ENCODE peak calls at places on chromosomes 4 and X, in eight cellular contexts. One of them, this sample, is unnamed.

GRCh38 chrX:13717697-13718483 is 16.5 kb downstream of the TRAPPC2 start:
- DNase-seq in right cardiac atrium: peak; percentile 56
- DNase-seq in effector memory CD4-positive, alpha-beta T cell: no peak
- DNase-seq in lung: no peak
- DNase-seq in CD4-positive, CD25-positive, alpha-beta regulatory T cell: no peak
- DNase-seq in IMR-90: peak; percentile 53
- DNase-seq in heart right ventricle: no peak
- DNase-seq in tibial artery: no peak
- DNase-seq in this sample: no peak

GRCh38 chrX:22922961-22923360 is 76.8 kb upstream of the DDX53 start:
- DNase-seq in CD4-positive, CD25-positive, alpha-beta regulatory T cell: no peak
- DNase-seq in tibial artery: no peak
- DNase-seq in IMR-90: peak; percentile 60
- DNase-seq in heart right ventricle: no peak
- DNase-seq in right cardiac atrium: no peak
- DNase-seq in lung: no peak
- DNase-seq in effector memory CD4-positive, alpha-beta T cell: no peak
- DNase-seq in this sample: no peak

GRCh38 chrX:35919536-35920309 is at the start of gene CFAP47:
- DNase-seq in right cardiac atrium: peak; percentile 56
- DNase-seq in effector memory CD4-positive, alpha-beta T cell: no peak
- DNase-seq in CD4-positive, CD25-positive, alpha-beta regulatory T cell: no peak
- DNase-seq in IMR-90: no peak
- DNase-seq in tibial artery: peak; percentile 61
- DNase-seq in lung: peak; percentile 36
- DNase-seq in heart right ventricle: no peak
- DNase-seq in this sample: no peak

GRCh38 chr4:29309050-29309449 is 1411.1 kb upstream of the PCDH7 start:
- DNase-seq in IMR-90: peak; percentile 81
- DNase-seq in effector memory CD4-positive, alpha-beta T cell: no peak
- DNase-seq in lung: no peak
- DNase-seq in tibial artery: no peak
- DNase-seq in right cardiac atrium: no peak
- DNase-seq in heart right ventricle: no peak
- DNase-seq in CD4-positive, CD25-positive, alpha-beta regulatory T cell: no peak
- DNase-seq in this sample: no peak

GRCh38 chrX:73832319-73832718 is 269.3 kb downstream of the CHIC1 start:
- DNase-seq in right cardiac atrium: no peak
- DNase-seq in heart right ventricle: no peak
- DNase-seq in CD4-positive, CD25-positive, alpha-beta regulatory T cell: no peak
- DNase-seq in lung: no peak
- DNase-seq in effector memory CD4-positive, alpha-beta T cell: no peak
- DNase-seq in IMR-90: no peak
- DNase-seq in tibial artery: no peak
- DNase-seq in this sample: no peak

GRCh38 chrX:148500428-148501120 is at the start of gene AFF2:
- DNase-seq in effector memory CD4-positive, alpha-beta T cell: peak; percentile 9
- DNase-seq in tibial artery: no peak
- DNase-seq in lung: peak; percentile 29
- DNase-seq in IMR-90: no peak
- DNase-seq in heart right ventricle: peak; percentile 16
- DNase-seq in right cardiac atrium: peak; percentile 64
- DNase-seq in CD4-positive, CD25-positive, alpha-beta regulatory T cell: peak; percentile 47
- DNase-seq in this sample: peak; percentile 63

GRCh38 chrX:283115-283845 is 2.1 kb downstream of the PLCXD1 start:
- DNase-seq in lung: peak; percentile 85
- DNase-seq in effector memory CD4-positive, alpha-beta T cell: peak; percentile 82
- DNase-seq in CD4-positive, CD25-positive, alpha-beta regulatory T cell: peak; percentile 94
- DNase-seq in heart right ventricle: peak; percentile 84
- DNase-seq in right cardiac atrium: peak; percentile 94
- DNase-seq in tibial artery: peak; percentile 92
- DNase-seq in IMR-90: peak; percentile 83
- DNase-seq in this sample: peak; percentile 92

GRCh38 chr4:185256444-185256843 is 47.0 kb downstream of the SNX25 start:
- DNase-seq in heart right ventricle: no peak
- DNase-seq in IMR-90: peak; percentile 77
- DNase-seq in tibial artery: no peak
- DNase-seq in lung: no peak
- DNase-seq in right cardiac atrium: no peak
- DNase-seq in effector memory CD4-positive, alpha-beta T cell: no peak
- DNase-seq in CD4-positive, CD25-positive, alpha-beta regulatory T cell: no peak
- DNase-seq in this sample: no peak

GRCh38 chr4:69800599-69800998 is 40.2 kb upstream of the SULT1B1 start:
- DNase-seq in tibial artery: no peak
- DNase-seq in heart right ventricle: no peak
- DNase-seq in IMR-90: no peak
- DNase-seq in right cardiac atrium: no peak
- DNase-seq in lung: no peak
- DNase-seq in CD4-positive, CD25-positive, alpha-beta regulatory T cell: no peak
- DNase-seq in effector memory CD4-positive, alpha-beta T cell: no peak
- DNase-seq in this sample: no peak

GRCh38 chr4:52566136-52567031 is 92.7 kb downstream of the USP46 start:
- DNase-seq in CD4-positive, CD25-positive, alpha-beta regulatory T cell: no peak
- DNase-seq in IMR-90: peak; percentile 67
- DNase-seq in lung: no peak
- DNase-seq in tibial artery: no peak
- DNase-seq in right cardiac atrium: no peak
- DNase-seq in effector memory CD4-positive, alpha-beta T cell: no peak
- DNase-seq in heart right ventricle: no peak
- DNase-seq in this sample: no peak

GRCh38 chrX:11665144-11666040 is at the start of gene ARHGAP6:
- DNase-seq in CD4-positive, CD25-positive, alpha-beta regulatory T cell: no peak
- DNase-seq in lung: no peak
- DNase-seq in tibial artery: peak; percentile 68
- DNase-seq in effector memory CD4-positive, alpha-beta T cell: no peak
- DNase-seq in right cardiac atrium: peak; percentile 83
- DNase-seq in heart right ventricle: peak; percentile 62
- DNase-seq in IMR-90: peak; percentile 20
- DNase-seq in this sample: peak; percentile 73

GRCh38 chr4:99180367-99181169 is 36.5 kb upstream of the ADH4 start:
- DNase-seq in heart right ventricle: no peak
- DNase-seq in effector memory CD4-positive, alpha-beta T cell: no peak
- DNase-seq in tibial artery: no peak
- DNase-seq in right cardiac atrium: no peak
- DNase-seq in IMR-90: peak; percentile 83
- DNase-seq in lung: no peak
- DNase-seq in CD4-positive, CD25-positive, alpha-beta regulatory T cell: no peak
- DNase-seq in this sample: no peak

GRCh38 chrX:53193093-53193492 is 31.9 kb downstream of the KDM5C start:
- DNase-seq in right cardiac atrium: peak; percentile 46
- DNase-seq in heart right ventricle: no peak
- DNase-seq in tibial artery: no peak
- DNase-seq in CD4-positive, CD25-positive, alpha-beta regulatory T cell: no peak
- DNase-seq in IMR-90: no peak
- DNase-seq in effector memory CD4-positive, alpha-beta T cell: no peak
- DNase-seq in lung: no peak
- DNase-seq in this sample: no peak

GRCh38 chr4:158812133-158812532 is 43.3 kb downstream of the FNIP2 start:
- DNase-seq in lung: no peak
- DNase-seq in heart right ventricle: no peak
- DNase-seq in effector memory CD4-positive, alpha-beta T cell: no peak
- DNase-seq in CD4-positive, CD25-positive, alpha-beta regulatory T cell: no peak
- DNase-seq in right cardiac atrium: no peak
- DNase-seq in tibial artery: no peak
- DNase-seq in IMR-90: no peak
- DNase-seq in this sample: no peak

GRCh38 chr4:158812543-158812942 is 43.7 kb downstream of the FNIP2 start:
- DNase-seq in IMR-90: no peak
- DNase-seq in heart right ventricle: no peak
- DNase-seq in lung: no peak
- DNase-seq in tibial artery: no peak
- DNase-seq in effector memory CD4-positive, alpha-beta T cell: no peak
- DNase-seq in right cardiac atrium: no peak
- DNase-seq in CD4-positive, CD25-positive, alpha-beta regulatory T cell: no peak
- DNase-seq in this sample: no peak

GRCh38 chr4:158811704-158812103 is 42.9 kb downstream of the FNIP2 start:
- DNase-seq in heart right ventricle: no peak
- DNase-seq in lung: no peak
- DNase-seq in CD4-positive, CD25-positive, alpha-beta regulatory T cell: no peak
- DNase-seq in IMR-90: no peak
- DNase-seq in effector memory CD4-positive, alpha-beta T cell: no peak
- DNase-seq in tibial artery: no peak
- DNase-seq in right cardiac atrium: no peak
- DNase-seq in this sample: peak; percentile 55

GRCh38 chr4:158814207-158814606 is 45.4 kb downstream of the FNIP2 start:
- DNase-seq in lung: no peak
- DNase-seq in CD4-positive, CD25-positive, alpha-beta regulatory T cell: no peak
- DNase-seq in right cardiac atrium: no peak
- DNase-seq in heart right ventricle: no peak
- DNase-seq in IMR-90: no peak
- DNase-seq in tibial artery: no peak
- DNase-seq in effector memory CD4-positive, alpha-beta T cell: no peak
- DNase-seq in this sample: no peak

GRCh38 chr4:158813113-158813512 is 44.3 kb downstream of the FNIP2 start:
- DNase-seq in tibial artery: no peak
- DNase-seq in IMR-90: no peak
- DNase-seq in right cardiac atrium: no peak
- DNase-seq in CD4-positive, CD25-positive, alpha-beta regulatory T cell: no peak
- DNase-seq in lung: no peak
- DNase-seq in effector memory CD4-positive, alpha-beta T cell: no peak
- DNase-seq in heart right ventricle: no peak
- DNase-seq in this sample: no peak
- H3K27me3 ChIP-seq in tibial artery: no peaks in the 10 kb centered on the region
- H3K27me3 ChIP-seq in IMR-90: no peaks in the 10 kb centered on the region
- H3K27me3 ChIP-seq in right cardiac atrium: no peaks in the 10 kb centered on the region
- H3K27me3 ChIP-seq in CD4-positive, CD25-positive, alpha-beta regulatory T cell: no peaks in the 10 kb centered on the region
- H3K27me3 ChIP-seq in lung: no peaks in the 10 kb centered on the region
- H3K27me3 ChIP-seq in effector memory CD4-positive, alpha-beta T cell: no peaks in the 10 kb centered on the region
- H3K27me3 ChIP-seq in heart right ventricle: no peaks in the 10 kb centered on the region
- H3K27me3 ChIP-seq in this sample: no peaks in the 10 kb centered on the region

DNA sequence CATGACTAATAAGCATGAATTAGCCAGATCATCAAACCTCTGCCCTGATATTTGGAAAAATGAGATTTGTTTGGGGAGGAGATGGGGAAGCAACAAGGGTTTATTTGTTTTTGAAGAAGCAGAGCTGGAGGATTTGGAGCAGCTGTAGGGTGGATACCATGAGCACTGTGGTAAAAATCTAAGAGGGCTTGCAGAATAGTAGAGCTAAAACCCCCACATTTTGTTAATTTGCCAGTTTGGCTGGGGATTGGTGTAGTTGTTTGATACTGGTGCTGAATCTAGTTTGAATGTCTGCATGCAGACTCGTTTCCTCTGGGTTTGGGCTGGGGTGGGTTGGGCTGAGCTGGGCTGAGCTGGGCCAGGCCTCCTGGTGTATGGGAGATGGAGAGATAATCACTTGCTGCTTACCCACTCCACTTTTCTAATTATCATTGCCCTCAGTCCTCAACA is 43.7 kb downstream of the SMAD1 start:
- DNase-seq in heart right ventricle: no peak
- DNase-seq in lung: no peak
- DNase-seq in IMR-90: peak; percentile 61
- DNase-seq in CD4-positive, CD25-positive, alpha-beta regulatory T cell: no peak
- DNase-seq in right cardiac atrium: no peak
- DNase-seq in effector memory CD4-positive, alpha-beta T cell: no peak
- DNase-seq in tibial artery: no peak
- DNase-seq in this sample: no peak
- H3K4me1 ChIP-seq in heart right ventricle: no peaks in the 10 kb centered on the region
- H3K4me1 ChIP-seq in lung: peaks cover 23% of the 10 kb centered on the region
- H3K4me1 ChIP-seq in IMR-90: peaks cover 3% of the 10 kb centered on the region
- H3K4me1 ChIP-seq in CD4-positive, CD25-positive, alpha-beta regulatory T cell: no peaks in the 10 kb centered on the region
- H3K4me1 ChIP-seq in right cardiac atrium: no peaks in the 10 kb centered on the region
- H3K4me1 ChIP-seq in effector memory CD4-positive, alpha-beta T cell: no peaks in the 10 kb centered on the region
- H3K4me1 ChIP-seq in tibial artery: no peaks in the 10 kb centered on the region
- H3K4me1 ChIP-seq in this sample: peaks cover 42% of the 10 kb centered on the region

DNA sequence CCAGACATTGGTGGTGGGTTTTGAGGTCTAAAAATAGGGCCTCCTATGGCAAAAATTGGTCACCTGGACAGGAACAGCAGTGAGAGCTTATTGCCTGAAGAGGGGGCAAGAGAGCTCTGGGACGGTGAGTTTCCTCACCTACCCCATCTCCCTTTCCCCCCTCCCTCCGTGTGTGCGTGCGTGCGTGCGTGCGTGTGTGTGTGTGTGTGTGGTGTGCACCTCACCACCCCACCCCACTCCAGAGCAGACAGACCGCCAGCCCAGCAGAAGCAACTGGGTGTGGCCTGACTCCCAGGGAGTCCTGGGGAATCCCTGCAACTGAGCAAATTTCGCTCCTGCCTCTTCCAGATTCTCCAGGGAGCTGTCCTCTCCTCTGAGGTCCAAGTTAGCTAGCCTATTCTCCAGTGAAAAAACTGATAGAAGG is 44.7 kb downstream of the PRPS1 start:
- DNase-seq in IMR-90: peak; percentile 56
- DNase-seq in tibial artery: peak; percentile 92
- DNase-seq in effector memory CD4-positive, alpha-beta T cell: peak; percentile 73
- DNase-seq in right cardiac atrium: peak; percentile 82
- DNase-seq in heart right ventricle: peak; percentile 72
- DNase-seq in CD4-positive, CD25-positive, alpha-beta regulatory T cell: peak; percentile 91
- DNase-seq in lung: peak; percentile 82
- DNase-seq in this sample: peak; percentile 72
- H3K4me3 ChIP-seq in IMR-90: no peak overlapping the region
- H3K4me3 ChIP-seq in tibial artery: no peak overlapping the region
- H3K4me3 ChIP-seq in effector memory CD4-positive, alpha-beta T cell: peak overlapping the region; percentile 31
- H3K4me3 ChIP-seq in right cardiac atrium: no peak overlapping the region
- H3K4me3 ChIP-seq in heart right ventricle: no peak overlapping the region
- H3K4me3 ChIP-seq in CD4-positive, CD25-positive, alpha-beta regulatory T cell: peak overlapping the region; percentile 64
- H3K4me3 ChIP-seq in lung: no peak overlapping the region
- H3K4me3 ChIP-seq in this sample: no peak overlapping the region

DNA sequence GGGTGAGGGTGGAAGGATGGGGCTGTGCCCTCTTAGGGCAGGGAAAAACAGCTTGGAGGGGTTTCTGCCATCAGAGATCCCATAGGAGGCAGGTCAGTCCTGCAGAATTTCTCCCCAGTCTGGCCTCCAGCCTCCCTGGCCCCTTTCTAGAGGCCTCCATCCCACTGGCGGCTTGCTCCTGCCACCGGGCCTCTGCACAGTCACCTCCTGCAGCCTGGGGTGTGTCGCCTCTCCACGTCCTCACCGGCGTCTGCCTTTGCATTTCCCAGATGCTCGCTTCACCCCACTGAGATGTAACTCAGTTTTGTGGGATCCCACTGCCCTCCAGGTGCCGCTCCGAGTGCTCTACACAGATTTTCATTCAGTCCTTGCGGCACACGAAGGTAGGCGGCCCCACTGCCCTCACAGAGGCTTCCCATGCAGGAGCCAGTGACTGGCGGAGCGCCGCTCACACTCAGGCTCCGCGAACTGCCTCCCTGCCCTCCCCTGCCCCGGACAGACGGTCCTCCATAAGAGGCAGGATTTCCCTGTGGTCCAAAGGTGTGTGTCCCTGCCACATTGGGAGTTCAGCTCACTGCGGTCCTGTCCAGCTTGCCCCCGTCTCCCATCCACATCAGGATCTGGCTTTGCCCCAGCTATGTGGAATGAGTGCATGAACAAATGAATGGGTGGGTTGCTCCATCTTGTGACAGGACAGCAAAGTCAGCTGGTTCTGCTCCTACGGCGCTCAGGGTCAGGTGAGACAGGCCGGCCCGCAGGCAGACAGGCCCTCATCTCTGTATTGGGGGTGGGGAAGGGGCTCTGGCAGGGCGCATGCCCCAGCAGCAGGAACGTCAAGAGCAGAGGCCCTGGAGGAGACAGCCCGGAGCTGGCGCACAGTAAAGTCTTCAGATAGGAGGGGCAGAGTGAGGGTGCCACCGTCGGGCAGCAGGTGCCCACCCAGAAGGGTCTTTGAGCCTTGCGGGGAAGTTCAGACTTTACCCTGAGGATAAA is 2.7 kb upstream of the TMEM271 start:
- DNase-seq in right cardiac atrium: no peak
- DNase-seq in lung: no peak
- DNase-seq in heart right ventricle: no peak
- DNase-seq in tibial artery: no peak
- DNase-seq in effector memory CD4-positive, alpha-beta T cell: no peak
- DNase-seq in CD4-positive, CD25-positive, alpha-beta regulatory T cell: no peak
- DNase-seq in IMR-90: no peak
- DNase-seq in this sample: no peak
- H3K27me3 ChIP-seq in right cardiac atrium: no peaks in the 10 kb centered on the region
- H3K27me3 ChIP-seq in lung: peaks cover 19% of the 10 kb centered on the region
- H3K27me3 ChIP-seq in heart right ventricle: peaks cover 82% of the 10 kb centered on the region
- H3K27me3 ChIP-seq in tibial artery: no peaks in the 10 kb centered on the region
- H3K27me3 ChIP-seq in effector memory CD4-positive, alpha-beta T cell: peaks cover 10% of the 10 kb centered on the region
- H3K27me3 ChIP-seq in CD4-positive, CD25-positive, alpha-beta regulatory T cell: peaks cover 16% of the 10 kb centered on the region
- H3K27me3 ChIP-seq in IMR-90: peaks cover 45% of the 10 kb centered on the region
- H3K27me3 ChIP-seq in this sample: peaks cover 13% of the 10 kb centered on the region